ENCODE peak calls at places on chromosomes 7 and 10, in four cellular contexts. One of them, this sample, is unnamed.

GRCh38 chr10:48572414-48572813 is 32.5 kb downstream of the ARHGAP22 start:
- DNase-seq in HepG2: no peak
- DNase-seq in K562: no peak
- DNase-seq in GM12878: no peak
- DNase-seq in this sample: no peak

GRCh38 chr10:12782537-12782936 is 219.0 kb downstream of the CCDC3 start:
- DNase-seq in HepG2: peak; percentile 29
- DNase-seq in K562: peak; percentile 72
- DNase-seq in GM12878: no peak
- DNase-seq in this sample: peak; percentile 58

GRCh38 chr7:85702348-85702747 is 515.5 kb upstream of the SEMA3D start:
- DNase-seq in HepG2: no peak
- DNase-seq in K562: no peak
- DNase-seq in GM12878: no peak
- DNase-seq in this sample: no peak

GRCh38 chr10:127977368-127978009 is 70.6 kb downstream of the PTPRE start:
- DNase-seq in HepG2: no peak
- DNase-seq in K562: no peak
- DNase-seq in GM12878: no peak
- DNase-seq in this sample: peak; percentile 96

GRCh38 chr7:133846203-133846945 is 280.8 kb upstream of the LRGUK start:
- DNase-seq in HepG2: no peak
- DNase-seq in K562: no peak
- DNase-seq in GM12878: no peak
- DNase-seq in this sample: no peak

GRCh38 chr7:99224263-99224947 is 16.5 kb upstream of the KPNA7 start:
- DNase-seq in HepG2: peak; percentile 54
- DNase-seq in K562: peak; percentile 66
- DNase-seq in GM12878: peak; percentile 1
- DNase-seq in this sample: no peak

GRCh38 chr7:44221231-44221791 is 20.5 kb downstream of the YKT6 start:
- DNase-seq in HepG2: no peak
- DNase-seq in K562: peak; percentile 80
- DNase-seq in GM12878: no peak
- DNase-seq in this sample: no peak

GRCh38 chr10:49381111-49381900 is 14.6 kb downstream of the DRGX start:
- DNase-seq in HepG2: no peak
- DNase-seq in K562: no peak
- DNase-seq in GM12878: no peak
- DNase-seq in this sample: no peak

GRCh38 chr7:123871998-123872867 is 27.3 kb downstream of the HYAL4 start:
- DNase-seq in HepG2: peak; percentile 55
- DNase-seq in K562: no peak
- DNase-seq in GM12878: no peak
- DNase-seq in this sample: peak; percentile 74

GRCh38 chr10:86443069-86443468 is 76.5 kb upstream of the GRID1 start:
- DNase-seq in HepG2: peak; percentile 63
- DNase-seq in K562: no peak
- DNase-seq in GM12878: no peak
- DNase-seq in this sample: no peak

GRCh38 chr10:22986771-22987542 is 59.1 kb downstream of the ARMC3 start:
- DNase-seq in HepG2: peak; percentile 6
- DNase-seq in K562: no peak
- DNase-seq in GM12878: peak; percentile 24
- DNase-seq in this sample: peak; percentile 55

GRCh38 chr10:110737886-110738634 is 93.9 kb downstream of the RBM20 start:
- DNase-seq in HepG2: peak; percentile 18
- DNase-seq in K562: no peak
- DNase-seq in GM12878: no peak
- DNase-seq in this sample: no peak

GRCh38 chr7:143271240-143271639 is 8.0 kb downstream of the GSTK1 start:
- DNase-seq in HepG2: no peak
- DNase-seq in K562: no peak
- DNase-seq in GM12878: no peak
- DNase-seq in this sample: no peak

GRCh38 chr7:120961638-120962173 is 11.1 kb downstream of the ING3 start:
- DNase-seq in HepG2: no peak
- DNase-seq in K562: no peak
- DNase-seq in GM12878: no peak
- DNase-seq in this sample: no peak

GRCh38 chr7:121138262-121138933 is 149.9 kb downstream of the CPED1 start:
- DNase-seq in HepG2: no peak
- DNase-seq in K562: no peak
- DNase-seq in GM12878: peak; percentile 54
- DNase-seq in this sample: no peak

GRCh38 chr10:5445006-5445405 is 32.6 kb downstream of the NET1 start:
- DNase-seq in HepG2: no peak
- DNase-seq in K562: no peak
- DNase-seq in GM12878: no peak
- DNase-seq in this sample: no peak

GRCh38 chr10:5447071-5447470 is 34.7 kb downstream of the NET1 start:
- DNase-seq in HepG2: no peak
- DNase-seq in K562: no peak
- DNase-seq in GM12878: no peak
- DNase-seq in this sample: peak; percentile 56

GRCh38 chr10:5448333-5449048 is 36.1 kb downstream of the NET1 start:
- DNase-seq in HepG2: peak; percentile 69
- DNase-seq in K562: no peak
- DNase-seq in GM12878: no peak
- DNase-seq in this sample: peak; percentile 41

GRCh38 chr10:5447611-5448071 is 35.3 kb downstream of the NET1 start:
- DNase-seq in HepG2: no peak
- DNase-seq in K562: no peak
- DNase-seq in GM12878: peak; percentile 67
- DNase-seq in this sample: peak; percentile 67

DNA sequence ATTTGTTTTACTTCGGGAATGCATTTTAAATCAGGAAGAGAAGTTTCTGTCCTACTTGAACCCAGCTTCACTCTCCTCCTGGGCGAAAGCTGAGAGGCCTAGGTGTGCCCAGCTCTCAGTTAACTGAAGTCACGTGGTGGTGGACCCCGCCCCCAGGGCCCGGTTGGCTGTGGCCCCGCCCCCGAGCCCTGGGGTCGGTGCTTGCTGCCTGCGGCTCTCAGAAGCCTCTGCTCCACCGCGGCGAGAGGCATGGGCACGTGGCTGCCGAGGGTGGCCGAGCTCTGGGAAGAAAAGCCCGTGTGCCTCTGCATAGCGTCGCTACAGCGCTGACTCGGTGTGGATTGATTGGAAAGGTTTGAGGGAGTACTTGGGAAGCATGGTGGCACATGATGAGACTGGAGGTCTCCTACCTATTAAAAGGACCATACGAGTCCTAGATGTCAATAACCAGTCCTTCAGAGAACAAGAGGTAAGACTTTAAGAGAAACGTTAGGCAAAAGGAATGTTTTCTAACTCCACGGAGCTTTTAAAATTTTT is 34.1 kb downstream of the NET1 start:
- DNase-seq in HepG2: peak; percentile 89
- DNase-seq in K562: peak; percentile 97
- DNase-seq in GM12878: no peak
- DNase-seq in this sample: peak; percentile 95
- TF ChIP-seq MAX in HepG2: peak; percentile 96
- TF ChIP-seq MAX in K562: peak; percentile 94
- TF ChIP-seq MAX in GM12878: no peak
- TF ChIP-seq MAX in this sample: peak; percentile 91

GRCh38 chr7:157176771-157177170 is 38.0 kb downstream of the UBE3C start:
- DNase-seq in HepG2: no peak
- DNase-seq in K562: no peak
- DNase-seq in GM12878: no peak
- DNase-seq in this sample: no peak

GRCh38 chr7:157177997-157178396 is 39.3 kb downstream of the UBE3C start:
- DNase-seq in HepG2: no peak
- DNase-seq in K562: no peak
- DNase-seq in GM12878: peak; percentile 7
- DNase-seq in this sample: no peak

GRCh38 chr7:157177333-157177993 is 38.7 kb downstream of the UBE3C start:
- DNase-seq in HepG2: no peak
- DNase-seq in K562: no peak
- DNase-seq in GM12878: no peak
- DNase-seq in this sample: no peak
- H4K20me1 ChIP-seq in HepG2: no peaks in the 10 kb centered on the region
- H4K20me1 ChIP-seq in K562: peaks cover 4% of the 10 kb centered on the region
- H4K20me1 ChIP-seq in GM12878: no peaks in the 10 kb centered on the region
- H4K20me1 ChIP-seq in this sample: peaks cover 2% of the 10 kb centered on the region

DNA sequence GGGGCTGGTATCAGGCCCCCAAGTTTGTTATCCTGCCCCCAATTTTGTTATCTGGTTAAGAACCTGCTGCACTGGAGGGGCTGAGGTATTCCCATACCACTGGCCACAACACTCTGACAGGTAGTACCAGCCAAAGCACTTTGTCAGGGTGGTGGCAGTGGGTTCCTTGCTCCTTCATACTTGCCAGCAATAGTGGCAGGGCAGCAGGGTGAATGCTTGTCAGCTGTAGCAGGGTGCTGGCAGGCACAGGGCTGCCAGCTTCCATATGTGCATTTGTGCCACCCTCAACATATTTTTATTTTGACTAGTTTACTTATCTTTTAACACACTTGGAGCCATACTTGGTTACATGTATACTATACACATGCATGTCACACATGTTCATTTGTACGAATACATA is 294.0 kb upstream of the VWC2 start:
- DNase-seq in HepG2: no peak
- DNase-seq in K562: no peak
- DNase-seq in GM12878: no peak
- DNase-seq in this sample: no peak
- TF ChIP-seq MYC in HepG2: no peak
- TF ChIP-seq MYC in K562: no peak
- TF ChIP-seq MYC in GM12878: no peak
- TF ChIP-seq MYC in this sample: no peak

GRCh38 chr7:140521426-140521825 is 42.1 kb upstream of the MKRN1 start:
- DNase-seq in HepG2: no peak
- DNase-seq in K562: no peak
- DNase-seq in GM12878: no peak
- DNase-seq in this sample: no peak
- TF ChIP-seq MAX in HepG2: no peak
- TF ChIP-seq MAX in K562: no peak
- TF ChIP-seq MAX in GM12878: no peak
- TF ChIP-seq MAX in this sample: no peak

DNA sequence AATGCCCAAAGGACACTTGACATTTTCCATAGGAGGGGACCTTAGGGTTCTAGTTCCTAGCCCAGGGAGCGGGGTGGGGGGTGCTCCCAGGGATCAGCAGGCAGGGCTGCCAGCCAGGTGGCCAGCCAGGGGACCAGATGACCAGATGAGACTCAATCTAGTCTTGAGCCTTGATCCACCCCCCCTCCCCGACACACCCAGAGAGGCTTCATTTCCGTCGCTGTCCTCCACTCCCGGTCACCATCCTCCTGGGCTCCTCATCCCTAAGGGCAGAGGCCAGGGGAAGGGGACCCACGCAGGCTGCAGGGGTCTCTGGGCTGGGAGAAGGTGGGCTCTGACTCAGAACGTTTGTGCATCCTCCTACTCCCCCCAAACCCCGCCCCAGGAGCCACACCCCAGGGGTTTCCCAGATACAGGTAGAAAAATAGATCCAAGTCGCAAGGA is 1.0 kb downstream of the STX1A start:
- DNase-seq in HepG2: no peak
- DNase-seq in K562: no peak
- DNase-seq in GM12878: no peak
- DNase-seq in this sample: no peak
- H4K20me1 ChIP-seq in HepG2: peaks cover 7% of the 10 kb centered on the region
- H4K20me1 ChIP-seq in K562: peaks cover 29% of the 10 kb centered on the region
- H4K20me1 ChIP-seq in GM12878: peaks cover 4% of the 10 kb centered on the region
- H4K20me1 ChIP-seq in this sample: no peaks in the 10 kb centered on the region

DNA sequence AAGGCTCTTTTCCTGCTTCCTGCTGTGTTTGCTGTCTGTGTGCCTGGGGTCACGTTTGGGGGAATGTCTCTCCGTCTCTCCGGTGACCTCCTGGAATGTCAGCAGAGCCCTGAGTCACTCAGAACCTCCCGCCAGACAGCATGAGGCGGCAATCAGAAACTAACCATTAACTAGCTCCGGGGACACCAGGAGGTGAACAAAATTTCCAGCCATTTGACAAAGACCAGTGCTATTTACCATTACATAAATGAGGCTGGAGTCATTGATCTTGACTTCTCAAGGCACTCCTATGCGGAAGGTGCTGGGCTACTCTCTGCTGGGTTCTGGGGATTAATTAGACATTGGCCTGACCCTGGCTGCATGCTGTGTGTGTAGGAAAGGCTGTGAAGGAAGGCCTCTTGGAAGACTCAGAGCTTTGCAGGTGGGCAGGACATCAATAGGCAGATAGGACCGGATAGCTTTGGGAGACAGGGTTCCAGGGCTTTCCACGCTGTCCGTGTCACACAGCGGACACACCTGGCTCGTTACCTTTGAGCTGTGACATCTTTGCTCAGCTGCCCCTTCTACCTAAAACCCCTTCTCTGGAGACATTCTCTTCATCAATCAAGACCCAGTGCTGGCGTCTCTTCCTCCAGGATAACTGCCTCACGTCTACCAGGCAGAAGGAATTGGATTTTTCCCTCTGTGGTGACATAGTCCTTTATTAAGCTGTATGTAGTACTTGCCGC is 77.0 kb downstream of the PFKFB3 start:
- DNase-seq in HepG2: peak; percentile 97
- DNase-seq in K562: no peak
- DNase-seq in GM12878: no peak
- DNase-seq in this sample: peak; percentile 32
- TF ChIP-seq MYC in HepG2: no peak
- TF ChIP-seq MYC in K562: no peak
- TF ChIP-seq MYC in GM12878: no peak
- TF ChIP-seq MYC in this sample: no peak

GRCh38 chr10:44862917-44863316 is 48.2 kb upstream of the TMEM72 start:
- DNase-seq in HepG2: no peak
- DNase-seq in K562: no peak
- DNase-seq in GM12878: no peak
- DNase-seq in this sample: no peak

GRCh38 chr10:44865289-44865671 is 45.9 kb upstream of the TMEM72 start:
- DNase-seq in HepG2: no peak
- DNase-seq in K562: no peak
- DNase-seq in GM12878: no peak
- DNase-seq in this sample: no peak

GRCh38 chr10:44864637-44865288 is 46.4 kb upstream of the TMEM72 start:
- DNase-seq in HepG2: peak; percentile 57
- DNase-seq in K562: peak; percentile 93
- DNase-seq in GM12878: peak; percentile 20
- DNase-seq in this sample: peak; percentile 79

GRCh38 chr10:44863344-44864041 is 47.6 kb upstream of the TMEM72 start:
- DNase-seq in HepG2: no peak
- DNase-seq in K562: no peak
- DNase-seq in GM12878: no peak
- DNase-seq in this sample: no peak

DNA sequence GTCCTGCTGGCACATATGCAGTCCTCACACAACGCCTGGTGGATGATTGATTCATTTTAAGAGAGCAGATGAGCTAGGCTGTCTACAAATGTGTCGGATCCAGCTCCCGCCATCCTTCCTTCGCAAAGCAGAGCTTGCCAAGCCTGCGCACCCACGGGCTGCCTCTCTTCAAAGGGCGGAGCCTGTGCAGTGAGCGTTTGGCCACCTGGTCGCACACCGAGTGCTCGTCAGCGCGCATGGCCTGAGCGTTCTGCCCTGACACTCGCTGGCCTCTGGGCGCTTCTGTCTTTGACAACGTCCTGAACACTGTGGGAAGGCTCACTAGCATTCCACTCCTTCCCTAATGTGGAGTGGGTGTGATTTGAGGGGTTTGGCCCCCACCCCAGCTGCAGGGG is 47.1 kb upstream of the TMEM72 start:
- DNase-seq in HepG2: no peak
- DNase-seq in K562: no peak
- DNase-seq in GM12878: no peak
- DNase-seq in this sample: peak; percentile 3
- TF ChIP-seq MAX in HepG2: no peak
- TF ChIP-seq MAX in K562: no peak
- TF ChIP-seq MAX in GM12878: no peak
- TF ChIP-seq MAX in this sample: no peak

This sample was measured in endothelial cell of umbilical vein.